ENCODE peak calls at places on chromosomes 13 and 19, in ten cellular contexts. G is cardiac muscle cell; K is adrenal gland; E is transverse colon; T is astrocyte of the spinal cord; B is mesendoderm; W is stomach; F is CD4-positive, CD25-positive, alpha-beta regulatory T cell; H is H7; V is psoas muscle. D is an unnamed sample.

GRCh38 chr19:34336781-34337271 is 28.2 kb upstream of the GPI start:
- DNase-seq in V (no peak), T (peak; percentile 40), F (peak; percentile 61), G (peak; percentile 58), K (no peak), H (peak; percentile 55), W (no peak), B (peak; percentile 33), E (no peak), D (no peak)

GRCh38 chr19:4186087-4186993 is 3.9 kb downstream of the ANKRD24 start:
- DNase-seq in K (peak; percentile 87), B (peak; percentile 91), F (peak; percentile 64), T (peak; percentile 58), V (peak; percentile 78), H (peak; percentile 95), G (peak; percentile 79), W (peak; percentile 86), E (peak; percentile 91), D (peak; percentile 82)

GRCh38 chr13:79541426-79542049 is 60.6 kb downstream of the NDFIP2 start:
- DNase-seq in W (no peak), E (no peak), T (peak; percentile 81), G (peak; percentile 78), B (peak; percentile 68), K (no peak), F (peak; percentile 61), H (no peak), V (no peak), D (peak; percentile 47)

GRCh38 chr19:12789904-12790619 is 1.2 kb upstream of the JUNB start:
- DNase-seq in E (peak; percentile 97), B (peak; percentile 98), V (peak; percentile 98), T (peak; percentile 98), H (peak; percentile 99), F (peak; percentile 89), W (peak; percentile 96), K (peak; percentile 99), G (peak; percentile 99), D (peak; percentile 90)

GRCh38 chr13:44573790-44574465 is 2.2 kb downstream of the TSC22D1 start:
- DNase-seq in G (peak; percentile 63), E (no peak), F (peak; percentile 6), H (peak; percentile 45), W (peak; percentile 67), K (no peak), T (peak; percentile 83), V (peak; percentile 65), B (peak; percentile 78), D (no peak)

GRCh38 chr19:2788237-2788636 is 2.9 kb downstream of the THOP1 start:
- DNase-seq in E (no peak), V (no peak), H (no peak), K (no peak), F (no peak), G (no peak), B (no peak), W (no peak), T (no peak), D (no peak)

GRCh38 chr13:50990050-50990449 is 80.5 kb downstream of the RNASEH2B start:
- DNase-seq in G (no peak), W (no peak), T (no peak), E (no peak), B (no peak), H (no peak), K (no peak), F (no peak), V (no peak), D (no peak)

GRCh38 chr13:76948139-76948538 is at the start of gene ACOD1:
- DNase-seq in E (no peak), T (no peak), F (no peak), W (no peak), K (no peak), V (no peak), G (no peak), H (no peak), B (no peak), D (no peak)

GRCh38 chr13:50011461-50011860 is 3.8 kb upstream of the KCNRG start:
- DNase-seq in W (no peak), T (no peak), G (no peak), H (no peak), E (no peak), V (no peak), K (no peak), F (no peak), B (no peak), D (no peak)

GRCh38 chr13:112690242-112690943 is 555 bp downstream of the ATP11A start:
- DNase-seq in F (peak; percentile 22), K (peak; percentile 68), V (peak; percentile 73), G (peak; percentile 23), W (peak; percentile 46), H (peak; percentile 90), B (no peak), T (peak; percentile 26), E (peak; percentile 38), D (no peak)

GRCh38 chr13:74136089-74136658 is 2.0 kb upstream of the KLF12 start:
- DNase-seq in T (peak; percentile 76), B (peak; percentile 28), E (peak; percentile 31), G (peak; percentile 60), W (peak; percentile 28), H (peak; percentile 55), K (no peak), V (peak; percentile 52), F (peak; percentile 43), D (no peak)

GRCh38 chr13:36914648-36915047 is 5.4 kb downstream of the SMAD9 start:
- DNase-seq in G (no peak), T (no peak), F (no peak), E (no peak), W (no peak), B (no peak), H (no peak), K (no peak), V (no peak), D (no peak)

GRCh38 chr13:110528911-110529310 is 32.6 kb downstream of the RAB20 start:
- DNase-seq in B (peak; percentile 64), F (no peak), W (no peak), V (no peak), T (no peak), E (no peak), H (no peak), K (no peak), G (no peak), D (no peak)

GRCh38 chr13:98542568-98543379 is 34.1 kb downstream of the STK24 start:
- DNase-seq in K (no peak), W (no peak), V (peak; percentile 60), H (no peak), T (no peak), F (peak; percentile 32), E (no peak), G (no peak), B (no peak), D (no peak)

GRCh38 chr13:31629085-31629785 is 110.1 kb upstream of the RXFP2 start:
- DNase-seq in B (no peak), E (no peak), G (peak; percentile 41), W (no peak), T (peak; percentile 64), V (no peak), F (no peak), H (no peak), K (no peak), D (no peak)

GRCh38 chr19:10568444-10568825 is 344 bp downstream of the CDKN2D start:
- DNase-seq in B (peak; percentile 66), G (no peak), F (no peak), H (no peak), K (no peak), V (no peak), W (peak; percentile 50), E (peak; percentile 63), T (peak; percentile 22), D (no peak)

DNA sequence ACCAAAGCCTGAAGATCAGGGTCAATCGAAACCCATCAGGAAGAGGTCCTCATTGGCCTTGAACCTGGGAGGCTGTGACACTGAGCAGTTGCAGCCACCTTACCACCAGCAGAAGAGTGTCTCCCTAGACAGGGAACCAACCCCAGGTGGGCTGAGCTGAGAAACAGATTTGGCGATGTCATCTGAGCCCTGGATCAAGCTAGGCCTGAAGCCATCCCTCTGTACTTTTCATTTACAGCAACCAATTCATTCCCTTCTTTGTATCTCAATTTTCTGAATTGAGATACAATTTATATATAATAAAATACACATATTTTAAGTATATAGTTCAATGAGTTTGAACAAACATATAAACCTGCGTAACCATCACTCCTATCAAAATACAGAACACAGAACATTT is 14.6 kb downstream of the RHPN2 start:
- DNase-seq in G (no peak), H (no peak), W (no peak), B (no peak), F (no peak), E (no peak), K (no peak), T (no peak), V (no peak), D (no peak)
- H3K4me3 ChIP-seq in G (no peak overlapping the region), H (no peak overlapping the region), W (no peak overlapping the region), B (no peak overlapping the region), F (no peak overlapping the region), E (no peak overlapping the region), K (no peak overlapping the region), T (no peak overlapping the region), V (no peak overlapping the region), D (no peak overlapping the region)

DNA sequence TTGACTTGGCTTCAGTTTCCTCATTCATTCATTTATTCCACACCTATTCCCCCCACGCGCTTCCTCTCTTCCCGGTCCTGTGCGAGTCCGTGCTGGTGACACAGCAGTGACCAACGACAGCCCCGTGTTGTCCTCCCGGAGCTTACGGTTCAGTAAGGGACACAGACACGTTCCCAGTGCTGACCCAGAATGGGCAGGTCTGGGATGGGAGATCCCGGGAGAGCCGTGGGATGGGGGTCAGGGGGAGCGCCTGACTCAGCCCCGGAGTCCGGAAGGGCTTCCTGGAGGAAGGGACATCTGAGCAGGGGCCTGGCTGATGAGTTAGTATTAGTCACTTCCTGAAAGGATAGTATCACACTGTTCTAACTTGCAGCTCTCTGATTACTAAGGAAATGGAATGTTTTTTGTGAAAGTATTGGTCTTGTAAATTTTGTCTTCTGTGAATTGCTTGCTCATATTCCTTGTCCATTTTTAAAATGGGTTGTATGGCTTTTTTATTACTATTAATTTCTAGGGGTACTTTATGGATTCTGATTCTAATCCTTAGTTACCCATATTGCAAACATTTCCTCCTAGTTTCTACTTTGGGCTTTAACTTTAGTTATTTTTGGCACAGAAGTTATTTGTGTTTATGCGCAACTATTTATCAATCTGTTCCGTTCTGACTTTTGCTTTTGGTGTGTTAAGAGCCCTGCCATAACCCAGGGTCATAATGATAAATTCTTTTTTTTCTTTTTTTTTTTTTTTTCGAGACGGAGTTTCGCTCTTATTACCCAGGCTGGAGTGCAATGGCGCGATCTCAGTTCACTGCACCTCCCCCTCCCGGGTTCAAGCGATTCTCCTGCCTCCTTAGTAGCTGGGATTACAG is 708 bp upstream of the ERCC1 start:
- DNase-seq in E (peak; percentile 75), F (no peak), V (peak; percentile 86), T (peak; percentile 94), H (peak; percentile 81), K (peak; percentile 88), B (peak; percentile 92), W (peak; percentile 62), G (peak; percentile 92), D (no peak)
- H3K4me3 ChIP-seq in E (no peak overlapping the region), F (peak overlapping the region; percentile 78), V (peak overlapping the region; percentile 65), T (peak overlapping the region; percentile 65), H (peak overlapping the region; percentile 72), K (no peak overlapping the region), B (peak overlapping the region; percentile 53), W (peak overlapping the region; percentile 58), G (peak overlapping the region; percentile 53), D (peak overlapping the region; percentile 48)

GRCh38 chr19:20423381-20424207 is 142.0 kb downstream of the ZNF737 start:
- DNase-seq in F (peak; percentile 16), B (peak; percentile 87), V (peak; percentile 74), K (peak; percentile 79), G (peak; percentile 88), W (peak; percentile 56), T (peak; percentile 43), E (peak; percentile 44), H (peak; percentile 31), D (no peak)
- H3K4me3 ChIP-seq in F (peak overlapping the region; percentile 95), B (peak overlapping the region; percentile 92), V (peak overlapping the region; percentile 66), K (peak overlapping the region; percentile 28), G (peak overlapping the region; percentile 97), W (peak overlapping the region; percentile 59), T (peak overlapping the region; percentile 61), E (peak overlapping the region; percentile 58), H (peak overlapping the region; percentile 75), D (peak overlapping the region; percentile 25)

GRCh38 chr19:1455002-1455335 is 5.0 kb downstream of the APC2 start:
- DNase-seq in E (no peak), V (no peak), G (no peak), B (no peak), K (no peak), T (no peak), W (peak; percentile 54), F (no peak), H (no peak), D (no peak)
- H3K4me3 ChIP-seq in E (no peak overlapping the region), V (no peak overlapping the region), G (no peak overlapping the region), B (no peak overlapping the region), K (no peak overlapping the region), T (no peak overlapping the region), W (peak overlapping the region; percentile 2), F (no peak overlapping the region), H (peak overlapping the region; percentile 31), D (no peak overlapping the region)